ENCODE peak calls at places on chromosomes 6 and 20, in five cellular contexts. Y is endodermal cell, D is heart right ventricle, T is right atrium auricular region, Z is choroid plexus epithelial cell. B is an unnamed sample.
A peak's percentile ranks its signal among the peaks of the same experiment; 100 is the strongest.

GRCh38 chr20:55394592-55394991 is 610.7 kb downstream of the CBLN4 start:
- DNase-seq in Y (no peak), D (no peak), T (no peak), Z (no peak), B (no peak)

GRCh38 chr20:10863337-10864060 is 189.7 kb upstream of the JAG1 start:
- DNase-seq in Y (no peak), D (peak; percentile 33), T (no peak), Z (peak; percentile 91), B (no peak)

GRCh38 chr6:34465551-34466241 is at the start of gene PACSIN1:
- DNase-seq in Y (peak; percentile 92), D (no peak), T (no peak), Z (no peak), B (no peak)

GRCh38 chr6:142896732-142897131 is 48.2 kb downstream of the HIVEP2 start:
- DNase-seq in Y (no peak), D (no peak), T (no peak), Z (no peak), B (no peak)

GRCh38 chr6:159233365-159234101 is 64.3 kb downstream of the FNDC1 start:
- DNase-seq in Y (peak; percentile 82), D (no peak), T (no peak), Z (no peak), B (no peak)

GRCh38 chr6:144478487-144478886 is 193.4 kb downstream of the UTRN start:
- DNase-seq in Y (no peak), D (peak; percentile 60), T (no peak), Z (no peak), B (no peak)

GRCh38 chr6:125922322-125922860 is 34.2 kb upstream of the HINT3 start:
- DNase-seq in Y (no peak), D (no peak), T (no peak), Z (no peak), B (no peak)

GRCh38 chr6:131657630-131658111 is 20.6 kb downstream of the ENPP3 start:
- DNase-seq in Y (no peak), D (no peak), T (no peak), Z (peak; percentile 24), B (no peak)

GRCh38 chr20:50456452-50457324 is 53.5 kb upstream of the PTPN1 start:
- DNase-seq in Y (no peak), D (no peak), T (no peak), Z (no peak), B (no peak)

GRCh38 chr6:146357578-146358340 is 185.9 kb upstream of the RAB32 start:
- DNase-seq in Y (no peak), D (no peak), T (no peak), Z (peak; percentile 68), B (no peak)

GRCh38 chr20:62625921-62626547 is 16.3 kb upstream of the SLCO4A1 start:
- DNase-seq in Y (no peak), D (no peak), T (no peak), Z (no peak), B (no peak)

GRCh38 chr20:17837179-17837578 is 131.4 kb downstream of the SNX5 start:
- DNase-seq in Y (no peak), D (no peak), T (no peak), Z (no peak), B (peak; percentile 19)

GRCh38 chr6:56521988-56522387 is 120.7 kb downstream of the DST start:
- DNase-seq in Y (no peak), D (no peak), T (no peak), Z (no peak), B (no peak)

GRCh38 chr6:127120109-127120786 is 1.8 kb downstream of the RSPO3 start:
- DNase-seq in Y (peak; percentile 74), D (no peak), T (no peak), Z (no peak), B (peak; percentile 44)

GRCh38 chr6:20402181-20403079 is 751 bp downstream of the E2F3 start:
- DNase-seq in Y (peak; percentile 73), D (peak; percentile 67), T (no peak), Z (peak; percentile 20), B (peak; percentile 63)

GRCh38 chr6:20403080-20403765 is 1.5 kb downstream of the E2F3 start:
- DNase-seq in Y (peak; percentile 95), D (peak; percentile 90), T (peak; percentile 87), Z (peak; percentile 57), B (peak; percentile 98)

GRCh38 chr6:20399518-20399917 is 2.2 kb upstream of the E2F3 start:
- DNase-seq in Y (no peak), D (no peak), T (no peak), Z (no peak), B (no peak)

GRCh38 chr6:20401403-20402180 is at the start of gene E2F3:
- DNase-seq in Y (peak; percentile 100), D (peak; percentile 100), T (peak; percentile 100), Z (peak; percentile 100), B (peak; percentile 100)

GRCh38 chr6:20400476-20401402 is 940 bp upstream of the E2F3 start:
- DNase-seq in Y (no peak), D (peak; percentile 14), T (peak; percentile 85), Z (peak; percentile 56), B (no peak)
- TF ChIP-seq CTCF in Y (peak; percentile 73), D (peak; percentile 25), T (peak; percentile 28), Z (peak; percentile 61), B (peak; percentile 43)

GRCh38 chr20:59559863-59560262 is 44.5 kb upstream of the PHACTR3 start:
- DNase-seq in Y (no peak), D (no peak), T (no peak), Z (no peak), B (no peak)

GRCh38 chr20:59561614-59562277 is 42.6 kb upstream of the PHACTR3 start:
- DNase-seq in Y (no peak), D (no peak), T (no peak), Z (no peak), B (no peak)

GRCh38 chr20:59559024-59559817 is 45.1 kb upstream of the PHACTR3 start:
- DNase-seq in Y (no peak), D (no peak), T (no peak), Z (no peak), B (no peak)

GRCh38 chr20:59561228-59561605 is 43.1 kb upstream of the PHACTR3 start:
- DNase-seq in Y (no peak), D (no peak), T (no peak), Z (no peak), B (no peak)

GRCh38 chr20:59560588-59561227 is 43.6 kb upstream of the PHACTR3 start:
- DNase-seq in Y (no peak), D (no peak), T (no peak), Z (peak; percentile 36), B (no peak)
- TF ChIP-seq CTCF in Y (peak; percentile 87), D (peak; percentile 57), T (peak; percentile 30), Z (peak; percentile 52), B (peak; percentile 54)

DNA sequence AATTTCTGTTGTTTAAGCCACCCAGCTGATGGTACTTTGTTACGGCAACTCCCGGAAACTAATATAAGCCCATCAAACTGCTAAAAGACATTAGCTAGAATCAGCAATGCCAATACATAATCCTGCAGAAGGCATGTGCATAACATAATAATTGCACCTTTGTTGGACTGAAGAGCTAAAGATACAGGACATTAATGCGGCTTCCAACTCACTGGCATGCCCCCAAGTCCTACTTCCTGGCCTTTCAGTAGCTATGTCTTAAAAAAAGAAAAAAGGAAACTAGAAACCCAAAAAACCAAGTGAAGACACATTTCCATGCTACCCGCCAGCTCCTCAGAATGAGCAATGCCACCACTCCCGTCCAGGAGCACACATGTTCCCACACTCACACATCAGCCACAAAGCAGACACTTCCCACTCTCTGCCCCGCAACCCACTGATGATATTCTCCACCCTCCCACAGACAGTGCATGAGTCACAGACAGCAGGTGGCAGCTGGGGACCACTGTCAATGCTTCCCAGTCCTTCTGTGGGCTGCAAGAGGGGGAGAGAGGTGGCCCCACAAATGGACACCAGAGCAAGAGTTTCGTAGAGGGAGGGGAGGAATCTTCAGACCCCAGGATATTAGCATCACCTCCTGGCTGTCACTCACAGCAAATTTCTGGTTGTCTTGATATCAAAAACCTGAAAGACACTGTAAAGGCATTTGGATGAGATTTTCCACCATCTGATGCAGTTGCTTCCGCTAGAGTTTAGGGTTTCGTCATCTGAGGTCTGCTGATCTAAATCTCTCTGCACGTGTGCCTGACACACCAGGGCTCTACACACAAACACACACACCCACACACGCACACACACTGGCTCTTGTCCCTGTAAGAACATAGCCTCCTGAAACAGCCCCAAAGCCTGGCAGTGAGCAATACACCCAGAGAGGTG is 32.8 kb downstream of the GFOD1 start:
- DNase-seq in Y (peak; percentile 35), D (peak; percentile 58), T (peak; percentile 70), Z (peak; percentile 78), B (peak; percentile 92)
- TF ChIP-seq CTCF in Y (no peak), D (no peak), T (no peak), Z (no peak), B (no peak)

GRCh38 chr20:57809661-57810172 is 99.9 kb upstream of the PMEPA1 start:
- DNase-seq in Y (no peak), D (no peak), T (no peak), Z (no peak), B (no peak)
- TF ChIP-seq CTCF in Y (no peak), D (no peak), T (no peak), Z (no peak), B (no peak)

B was measured in CD14-positive monocyte.